ENCODE peak calls at places on chromosome X, in eight cellular contexts. W is fibroblast of lung; Y is GM23248; G is CD8-positive, alpha-beta T cell; D is A549; Q is adrenal gland; V is effector memory CD4-positive, alpha-beta T cell; L is pancreas. U is an unnamed sample.

GRCh38 chrX:40284852-40285251 is 187.1 kb upstream of the BCOR start:
- DNase-seq in W (no peak), Y (no peak), V (no peak), Q (no peak), D (no peak), G (no peak), L (no peak), U (no peak)

GRCh38 chrX:67545772-67546495 is 2.1 kb downstream of the AR start:
- DNase-seq in Y (peak), Q (peak), G (no peak), W (peak), L (peak), D (peak), V (no peak), U (peak)

GRCh38 chrX:30561191-30561590 is 16.4 kb downstream of the TASL start:
- DNase-seq in L (no peak), Y (no peak), V (no peak), W (no peak), D (no peak), Q (no peak), G (no peak), U (no peak)

GRCh38 chrX:50881028-50881427 is 29.5 kb upstream of the BMP15 start:
- DNase-seq in Y (no peak), V (no peak), W (no peak), L (no peak), Q (no peak), D (no peak), G (no peak), U (no peak)

GRCh38 chrX:7385131-7385530 is 237.2 kb upstream of the PUDP start:
- DNase-seq in L (no peak), Y (no peak), V (no peak), Q (no peak), W (no peak), G (no peak), D (no peak), U (no peak)

GRCh38 chrX:13212191-13212651 is 107.6 kb downstream of the ATXN3L start:
- DNase-seq in Y (no peak), V (no peak), L (no peak), Q (no peak), G (no peak), W (no peak), D (no peak), U (no peak)

GRCh38 chrX:21745756-21746155 is 12.2 kb downstream of the SMPX start:
- DNase-seq in L (peak), D (peak), V (peak), Q (peak), G (peak), Y (peak), W (no peak), U (no peak)

GRCh38 chrX:150513564-150513963 is 54.9 kb upstream of the MTM1 start:
- DNase-seq in V (no peak), W (no peak), Q (no peak), Y (no peak), D (no peak), G (no peak), L (no peak), U (no peak)

GRCh38 chrX:96389314-96390048 is 295.2 kb upstream of the DIAPH2 start:
- DNase-seq in Y (no peak), G (no peak), W (peak), Q (no peak), D (no peak), V (no peak), L (no peak), U (no peak)

GRCh38 chrX:1242901-1243402 is 25.7 kb upstream of the CSF2RA start:
- DNase-seq in V (no peak), Y (no peak), L (no peak), Q (no peak), G (no peak), W (no peak), D (peak), U (no peak)

GRCh38 chrX:71533514-71533849 is 578 bp downstream of the OGT start:
- DNase-seq in Q (no peak), W (peak), G (no peak), L (no peak), Y (no peak), V (no peak), D (no peak), U (no peak)

GRCh38 chrX:17563515-17563914 is 173.8 kb upstream of the SCML1 start:
- DNase-seq in G (no peak), Y (no peak), Q (no peak), D (no peak), L (no peak), W (peak), V (no peak), U (no peak)

GRCh38 chrX:105323951-105324350 is 103.5 kb upstream of the TEX13A start:
- DNase-seq in D (no peak), Q (no peak), G (no peak), W (peak), Y (no peak), L (no peak), V (no peak), U (no peak)

GRCh38 chrX:103791233-103791632 is 14.6 kb downstream of the PLP1 start:
- DNase-seq in Q (no peak), V (no peak), Y (peak), W (peak), L (no peak), G (no peak), D (no peak), U (no peak)

GRCh38 chrX:74383611-74384010 is 37.7 kb upstream of the SLC16A2 start:
- DNase-seq in Y (peak), L (no peak), G (no peak), D (peak), W (peak), V (no peak), Q (peak), U (no peak)

GRCh38 chrX:50100188-50100587 is 100.6 kb downstream of the AKAP4 start:
- DNase-seq in Q (no peak), V (no peak), W (no peak), Y (no peak), D (peak), G (no peak), L (no peak), U (no peak)

GRCh38 chrX:103397707-103398106 is 21.4 kb downstream of the BEX3 start:
- DNase-seq in V (no peak), Y (no peak), W (no peak), Q (no peak), G (no peak), D (no peak), L (no peak), U (no peak)

DNA sequence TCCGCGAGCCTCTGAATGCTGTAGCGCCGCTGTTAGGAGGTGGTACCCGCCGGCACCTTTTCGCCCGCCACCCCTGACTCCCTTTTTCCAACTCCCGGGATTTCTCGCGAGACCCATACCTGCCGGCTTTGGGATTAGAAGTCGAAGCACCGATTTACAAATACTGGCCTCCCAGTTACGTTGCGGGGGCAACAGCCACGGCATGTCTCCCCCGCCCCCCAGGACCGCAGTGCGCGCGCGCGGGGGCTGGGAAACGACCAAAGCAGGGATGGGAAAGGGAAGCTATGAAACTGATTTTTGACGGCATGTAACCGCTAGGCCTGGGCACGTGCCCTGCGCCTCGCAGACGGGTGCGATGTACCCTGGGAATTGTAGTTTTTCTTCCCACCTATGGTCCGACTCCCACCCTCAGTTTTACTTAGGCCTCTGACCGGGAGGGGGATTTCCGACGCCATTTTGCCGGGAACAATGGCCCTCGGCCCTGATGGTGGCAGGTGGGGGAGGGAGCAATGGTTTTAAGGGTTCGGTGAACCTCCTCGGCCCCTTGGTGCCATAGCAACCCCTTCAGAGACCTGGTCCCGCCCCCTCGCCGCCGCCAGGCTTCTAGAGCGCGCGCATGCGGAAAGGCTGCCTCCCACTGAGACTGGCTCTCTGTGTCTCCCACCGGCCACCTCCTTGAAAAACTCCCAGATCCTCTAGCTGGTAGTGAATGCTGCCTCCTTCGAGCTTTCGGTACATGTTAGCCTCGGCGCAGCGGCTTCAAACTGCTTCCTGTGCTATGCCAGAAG is 772 bp upstream of the WNK3 start:
- DNase-seq in W (peak), Y (peak), Q (peak), G (peak), D (no peak), L (peak), V (no peak), U (peak)
- H3K4me3 ChIP-seq in W (no peak), Y (peak), Q (no peak), G (peak), D (peak), L (peak), V (peak), U (no peak)

GRCh38 chrX:124240422-124240821 is 92.0 kb upstream of the TEX13D start:
- DNase-seq in W (peak), G (no peak), L (no peak), Y (peak), D (no peak), V (no peak), Q (no peak), U (no peak)

GRCh38 chrX:124239324-124239723 is 93.1 kb upstream of the TEX13D start:
- DNase-seq in L (no peak), G (no peak), W (no peak), Y (no peak), V (no peak), D (no peak), Q (no peak), U (no peak)

GRCh38 chrX:124238268-124238667 is 94.2 kb upstream of the TEX13D start:
- DNase-seq in D (no peak), G (no peak), Q (no peak), Y (no peak), W (no peak), V (no peak), L (no peak), U (no peak)

GRCh38 chrX:124239911-124240310 is 92.5 kb upstream of the TEX13D start:
- DNase-seq in D (no peak), V (peak), G (no peak), Q (no peak), Y (no peak), W (no peak), L (no peak), U (no peak)

DNA sequence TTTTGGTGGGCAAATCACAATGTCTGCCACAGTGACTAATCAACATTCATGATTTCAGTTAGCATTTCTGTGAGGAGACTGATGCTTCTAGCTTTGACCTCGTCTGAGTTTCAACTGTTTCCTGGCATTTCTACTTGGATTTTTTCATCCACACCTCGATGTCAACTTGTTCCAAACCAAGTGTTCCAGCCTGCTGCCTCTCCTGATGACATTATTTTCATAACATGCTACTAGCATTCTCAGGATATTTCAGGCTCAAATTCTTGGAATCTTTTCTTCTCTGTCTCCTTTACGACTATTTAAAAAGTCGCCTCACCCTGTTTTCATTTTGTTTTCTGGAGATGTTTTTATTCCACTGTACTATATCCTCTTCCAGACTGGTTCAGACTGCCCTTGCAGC is 90.3 kb upstream of the TEX13D start:
- DNase-seq in G (no peak), W (peak), Q (no peak), Y (peak), D (no peak), V (no peak), L (no peak), U (no peak)
- H3K27ac ChIP-seq in G (no peak), W (no peak), Q (no peak), Y (peak), D (no peak), V (no peak), L (no peak), U (no peak)

DNA sequence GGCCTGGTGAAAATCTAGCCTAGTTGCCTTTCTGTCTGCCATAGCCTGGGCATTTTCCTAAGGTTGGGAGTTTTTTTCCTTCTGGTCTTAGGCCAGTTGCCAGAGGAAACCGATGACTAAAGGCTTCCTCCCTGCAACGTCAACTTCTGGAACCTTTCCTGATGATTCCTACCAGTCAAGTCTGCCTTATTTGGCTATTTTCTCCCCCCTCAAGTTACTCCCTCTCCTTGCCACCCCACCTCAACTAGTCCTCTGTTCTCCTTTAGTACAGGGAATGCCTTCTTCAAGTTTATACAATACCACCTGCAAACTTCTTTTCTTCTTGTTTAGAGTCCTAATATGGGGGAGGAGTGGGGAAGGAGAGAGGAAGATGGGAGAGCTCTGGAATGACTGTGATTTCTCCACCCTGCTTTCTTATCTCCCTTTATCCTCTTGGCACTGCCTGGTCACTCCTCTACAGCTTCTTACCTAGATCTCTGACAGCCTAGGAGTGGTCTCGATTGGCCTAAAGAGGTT is 10.6 kb downstream of the MSN start:
- DNase-seq in W (peak), Y (peak), Q (peak), L (no peak), G (no peak), D (peak), V (no peak), U (peak)
- H3K4me3 ChIP-seq in W (no peak), Y (peak), Q (no peak), L (no peak), G (no peak), D (peak), V (no peak), U (no peak)

DNA sequence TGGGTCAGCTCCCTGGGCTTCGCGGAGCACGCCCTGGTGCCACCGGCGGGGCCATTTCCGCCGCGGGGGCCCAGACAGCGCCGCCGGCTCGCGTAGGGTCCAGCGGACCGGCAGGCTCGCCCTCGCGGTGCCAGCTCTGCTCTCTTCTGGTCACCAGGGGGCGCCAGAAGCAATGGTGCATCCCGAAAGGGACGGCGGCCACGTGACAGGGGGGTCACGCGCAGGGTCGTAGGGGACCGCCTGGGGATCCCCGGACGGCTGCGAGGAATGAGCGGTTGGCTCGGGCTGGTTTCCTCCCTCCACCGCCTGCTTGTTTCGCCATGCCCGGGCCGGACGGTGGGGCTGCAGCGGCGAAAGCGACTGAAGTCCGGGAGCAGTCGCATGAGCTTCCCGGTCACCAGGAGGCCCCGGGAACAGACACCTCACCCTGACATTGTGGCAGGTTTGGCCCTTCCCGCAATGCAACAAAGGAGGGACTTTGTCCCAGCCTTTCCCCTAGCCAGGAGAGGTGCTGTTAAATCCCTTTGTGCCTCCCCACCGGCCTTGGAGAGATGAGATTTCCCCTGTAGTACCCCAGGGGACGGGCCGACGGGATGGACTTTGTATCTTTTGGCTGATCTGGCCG is 15.8 kb downstream of the ZCCHC12 start:
- DNase-seq in Q (peak), W (peak), Y (peak), L (peak), D (peak), V (peak), G (peak), U (peak)
- H3K27ac ChIP-seq in Q (peak), W (no peak), Y (no peak), L (no peak), D (peak), V (no peak), G (no peak), U (no peak)

GRCh38 chrX:84186603-84187358 is 1.2 kb downstream of the RPS6KA6 start:
- DNase-seq in L (no peak), V (no peak), Y (peak), D (peak), G (no peak), W (peak), Q (no peak), U (no peak)
- H3K4me3 ChIP-seq in L (peak), V (no peak), Y (peak), D (peak), G (no peak), W (peak), Q (no peak), U (peak)

GRCh38 chrX:101691823-101692222 is 32.2 kb upstream of the ARMCX2 start:
- DNase-seq in Q (no peak), V (no peak), L (no peak), D (no peak), G (no peak), W (no peak), Y (no peak), U (no peak)
- H3K27ac ChIP-seq in Q (no peak), V (no peak), L (no peak), D (no peak), G (no peak), W (no peak), Y (no peak), U (no peak)

DNA sequence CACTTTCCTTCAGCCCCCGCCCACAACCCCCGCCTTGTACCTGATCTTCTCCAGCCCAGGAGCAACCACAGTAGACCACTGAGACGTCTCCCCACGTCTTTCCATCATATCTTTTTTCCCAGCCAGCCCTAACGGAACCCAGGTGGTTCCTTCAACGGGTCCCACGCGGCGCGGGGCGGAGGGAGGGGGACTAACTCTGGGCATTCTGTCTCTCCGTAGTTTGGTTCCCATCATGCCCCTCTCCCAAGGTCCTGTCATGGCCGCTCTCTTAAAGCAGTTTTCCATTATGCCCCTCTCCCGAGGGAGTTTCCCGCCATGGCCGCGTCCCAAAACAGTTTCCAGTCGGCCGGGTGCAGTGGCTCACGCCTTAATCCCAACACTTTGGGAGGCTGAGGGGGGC is 21.5 kb upstream of the TBL1X start:
- DNase-seq in L (no peak), V (no peak), Q (no peak), Y (no peak), G (no peak), W (no peak), D (no peak), U (no peak)
- H3K4me3 ChIP-seq in L (no peak), V (no peak), Q (no peak), Y (no peak), G (no peak), W (no peak), D (no peak), U (no peak)